ENCODE peak calls at places on chromosomes 4 and X, in four cellular contexts. O is A549, H is pancreas, K is hepatocyte. W is an unnamed sample.

GRCh38 chr4:53019485-53020382 is 157.6 kb downstream of the RASL11B start:
- DNase-seq in O (peak; percentile 63), H (no peak), K (peak; percentile 42), W (no peak)

GRCh38 chr4:123505457-123506310 is 109.1 kb downstream of the SPRY1 start:
- DNase-seq in O (peak; percentile 49), H (peak; percentile 57), K (peak; percentile 79), W (peak; percentile 67)

GRCh38 chrX:48540015-48540350 is 469 bp downstream of the TBC1D25 start:
- DNase-seq in O (no peak), H (peak; percentile 44), K (peak; percentile 70), W (no peak)

GRCh38 chr4:156291317-156291716 is 337.7 kb upstream of the CTSO start:
- DNase-seq in O (peak; percentile 14), H (no peak), K (peak; percentile 19), W (no peak)

GRCh38 chr4:76301068-76301774 is 5.3 kb upstream of the STBD1 start:
- DNase-seq in O (peak; percentile 66), H (peak; percentile 47), K (peak; percentile 77), W (no peak)

GRCh38 chrX:37350034-37350365 is 836 bp downstream of the PRRG1 start:
- DNase-seq in O (peak; percentile 14), H (no peak), K (peak; percentile 48), W (no peak)

GRCh38 chr4:109701566-109702399 is 1.5 kb downstream of the CASP6 start:
- DNase-seq in O (no peak), H (no peak), K (peak; percentile 61), W (no peak)

GRCh38 chr4:86946868-86947493 is 12.2 kb downstream of the AFF1 start:
- DNase-seq in O (no peak), H (no peak), K (no peak), W (no peak)

GRCh38 chrX:100648601-100649417 is 4.8 kb downstream of the SRPX2 start:
- DNase-seq in O (peak; percentile 14), H (no peak), K (peak; percentile 47), W (peak; percentile 20)

GRCh38 chr4:140018931-140019618 is 134.9 kb downstream of the MAML3 start:
- DNase-seq in O (peak; percentile 91), H (no peak), K (peak; percentile 27), W (no peak)

GRCh38 chr4:68272860-68273259 is 27.4 kb upstream of the TMPRSS11B start:
- DNase-seq in O (no peak), H (no peak), K (no peak), W (no peak)

GRCh38 chr4:168907119-168907698 is 102.8 kb downstream of the CBR4 start:
- DNase-seq in O (no peak), H (no peak), K (no peak), W (no peak)

GRCh38 chrX:37315511-37316248 is 33.5 kb upstream of the PRRG1 start:
- DNase-seq in O (no peak), H (no peak), K (no peak), W (no peak)

GRCh38 chr4:37803348-37803973 is 23.0 kb upstream of the PGM2 start:
- DNase-seq in O (peak; percentile 46), H (no peak), K (peak; percentile 61), W (no peak)

GRCh38 chrX:15915959-15916703 is 61.5 kb upstream of the AP1S2 start:
- DNase-seq in O (no peak), H (no peak), K (no peak), W (no peak)

GRCh38 chrX:68947882-68948605 is 119.2 kb downstream of the EFNB1 start:
- DNase-seq in O (no peak), H (no peak), K (no peak), W (no peak)

GRCh38 chr4:41148292-41148691 is 66.0 kb downstream of the APBB2 start:
- DNase-seq in O (no peak), H (no peak), K (no peak), W (no peak)

GRCh38 chr4:125728568-125728967 is 413.8 kb downstream of the FAT4 start:
- DNase-seq in O (peak; percentile 88), H (no peak), K (peak; percentile 45), W (no peak)

GRCh38 chr4:8337083-8337482 is 67.5 kb downstream of the HTRA3 start:
- DNase-seq in O (no peak), H (no peak), K (no peak), W (no peak)

GRCh38 chrX:150777328-150777992 is 84.3 kb downstream of the MTMR1 start:
- DNase-seq in O (no peak), H (no peak), K (no peak), W (no peak)

GRCh38 chr4:137510866-137511265 is 21.4 kb downstream of the PCDH18 start:
- DNase-seq in O (peak; percentile 52), H (no peak), K (peak; percentile 54), W (no peak)

GRCh38 chr4:92362002-92362401 is 58.2 kb downstream of the GRID2 start:
- DNase-seq in O (no peak), H (no peak), K (no peak), W (no peak)

GRCh38 chrX:48461830-48462229 is 8.2 kb downstream of the SLC38A5 start:
- DNase-seq in O (no peak), H (no peak), K (no peak), W (no peak)

GRCh38 chr4:22485751-22486150 is 30.1 kb downstream of the ADGRA3 start:
- DNase-seq in O (no peak), H (no peak), K (no peak), W (no peak)

GRCh38 chrX:150546711-150547153 is 21.7 kb upstream of the MTM1 start:
- DNase-seq in O (no peak), H (no peak), K (peak; percentile 17), W (no peak)

GRCh38 chr4:183504930-183505555 is at the start of gene ING2:
- DNase-seq in O (peak; percentile 51), H (peak; percentile 63), K (peak; percentile 90), W (peak; percentile 20)

GRCh38 chr4:61199869-61200194 is 294 bp upstream of the ADGRL3 start:
- DNase-seq in O (no peak), H (no peak), K (no peak), W (no peak)

GRCh38 chrX:103584606-103585005 is 709 bp upstream of the TCEAL4 start:
- DNase-seq in O (peak; percentile 4), H (no peak), K (no peak), W (no peak)

GRCh38 chrX:36071064-36071463 is 151.5 kb downstream of the CFAP47 start:
- DNase-seq in O (no peak), H (no peak), K (no peak), W (no peak)

GRCh38 chr4:41506071-41506470 is 31.9 kb upstream of the LIMCH1 start:
- DNase-seq in O (peak; percentile 78), H (no peak), K (no peak), W (no peak)

GRCh38 chr4:20028694-20029093 is 223.0 kb upstream of the SLIT2 start:
- DNase-seq in O (no peak), H (no peak), K (no peak), W (no peak)

GRCh38 chrX:70755850-70756249 is 152.7 kb downstream of the TEX11 start:
- DNase-seq in O (no peak), H (no peak), K (no peak), W (no peak)

GRCh38 chr4:123406862-123407261 is 10.3 kb downstream of the SPRY1 start:
- DNase-seq in O (no peak), H (no peak), K (no peak), W (no peak)

GRCh38 chr4:11739992-11740391 is 311.3 kb upstream of the HS3ST1 start:
- DNase-seq in O (no peak), H (no peak), K (no peak), W (no peak)

GRCh38 chrX:132677233-132677716 is 188.4 kb upstream of the MBNL3 start:
- DNase-seq in O (no peak), H (no peak), K (no peak), W (no peak)

GRCh38 chrX:132676102-132676501 is 187.3 kb upstream of the MBNL3 start:
- DNase-seq in O (no peak), H (no peak), K (no peak), W (no peak)

GRCh38 chrX:132671229-132671641 is 182.4 kb upstream of the MBNL3 start:
- DNase-seq in O (no peak), H (no peak), K (no peak), W (no peak)

GRCh38 chrX:132676561-132677186 is 187.8 kb upstream of the MBNL3 start:
- DNase-seq in O (no peak), H (no peak), K (peak; percentile 6), W (no peak)
- TF ChIP-seq CTCF in O (no peak), H (no peak), K (peak; percentile 28), W (no peak)

DNA sequence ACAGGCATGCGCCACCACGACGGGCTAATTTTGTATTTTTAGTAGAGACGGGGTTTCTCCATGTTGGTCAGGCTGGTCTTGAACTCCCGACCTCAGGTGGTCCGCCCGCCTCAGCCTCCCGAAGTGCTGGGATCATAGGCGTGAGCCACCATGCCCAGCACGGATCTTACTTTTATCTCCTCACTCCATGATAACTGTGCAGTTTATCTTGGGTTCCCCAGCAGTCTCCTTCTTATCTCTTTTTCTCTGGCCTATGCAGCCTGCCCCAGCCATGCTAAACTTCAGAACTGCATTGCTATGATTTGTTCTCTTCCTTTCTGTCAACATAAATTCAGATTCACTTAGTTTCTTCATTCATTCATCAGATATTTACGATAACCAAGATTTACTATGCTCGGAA is 22.4 kb downstream of the PAGE1 start:
- DNase-seq in O (no peak), H (no peak), K (no peak), W (no peak)
- H3K4me1 ChIP-seq in O (no peaks in the 10 kb centered on the region), H (no peaks in the 10 kb centered on the region), K (no peaks in the 10 kb centered on the region), W (no peaks in the 10 kb centered on the region)

GRCh38 chr4:158813113-158813512 is 44.3 kb downstream of the FNIP2 start:
- DNase-seq in O (no peak), H (no peak), K (no peak), W (no peak)
- H3K4me3 ChIP-seq in O (no peak overlapping the region), H (no peak overlapping the region), K (no peak overlapping the region), W (no peak overlapping the region)

GRCh38 chr4:119629142-119629471 is 503 bp upstream of the PDE5A start:
- DNase-seq in O (no peak), H (no peak), K (no peak), W (no peak)
- TF ChIP-seq CTCF in O (no peak), H (no peak), K (no peak), W (peak; percentile 6)

DNA sequence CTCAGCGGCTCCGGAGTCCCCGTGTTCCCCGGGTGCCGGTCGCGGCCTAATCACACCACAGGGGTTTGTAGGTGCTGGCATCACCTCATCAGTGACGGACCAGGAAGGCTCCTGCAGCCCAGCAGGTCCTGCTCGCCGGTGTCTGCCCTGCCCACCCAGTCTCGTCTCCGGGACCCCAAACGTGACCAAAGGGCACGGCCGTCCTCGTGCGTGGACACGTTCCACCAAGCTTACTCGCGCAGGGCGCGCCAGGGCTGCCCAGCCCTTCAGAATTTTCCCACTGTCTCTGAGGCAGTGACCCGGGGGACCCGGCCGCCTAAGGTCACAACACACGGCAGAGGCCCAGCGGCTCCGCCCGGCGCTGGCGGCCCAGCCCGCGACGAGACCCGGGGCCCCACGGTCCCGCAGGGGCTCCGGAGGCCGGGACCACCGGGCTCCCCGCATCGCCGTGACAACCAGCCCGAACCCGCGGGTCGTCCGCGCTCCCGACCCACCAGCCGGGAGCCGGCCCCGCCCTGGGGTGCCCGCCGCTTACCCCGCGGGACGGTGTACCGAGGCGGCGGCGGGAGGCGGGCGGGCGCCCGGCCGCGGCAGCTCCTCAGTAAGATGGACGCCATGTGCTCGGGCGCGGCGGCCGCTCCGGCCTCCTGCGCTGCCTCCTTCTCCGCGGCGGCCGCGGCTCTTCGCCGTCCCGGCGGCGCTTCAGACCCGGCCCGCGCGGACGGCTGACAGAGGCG is 454 bp downstream of the LETM1 start:
- DNase-seq in O (no peak), H (peak; percentile 41), K (peak; percentile 43), W (peak; percentile 35)
- H3K4me1 ChIP-seq in O (peaks cover 39% of the 10 kb centered on the region), H (peaks cover 9% of the 10 kb centered on the region), K (peaks cover 22% of the 10 kb centered on the region), W (peaks cover 67% of the 10 kb centered on the region)